ENCODE peak calls at places on chromosome 21, in four cellular contexts. X, K, Q and Y are unnamed samples.

GRCh38 chr21:43318841-43319781 is 107.8 kb downstream of the SIK1 start:
- DNase-seq in X (no peak), K (peak), Q (peak), Y (no peak)

GRCh38 chr21:33968082-33968997 is 52.7 kb upstream of the ATP5PO start:
- DNase-seq in X (no peak), K (peak), Q (no peak), Y (peak)

GRCh38 chr21:42360317-42360716 is 6.0 kb downstream of the TFF1 start:
- DNase-seq in X (no peak), K (no peak), Q (no peak), Y (no peak)

GRCh38 chr21:21028275-21028814 is 30.1 kb downstream of the NCAM2 start:
- DNase-seq in X (no peak), K (no peak), Q (no peak), Y (peak)

GRCh38 chr21:18832950-18833349 is 429.4 kb upstream of the TMPRSS15 start:
- DNase-seq in X (no peak), K (no peak), Q (no peak), Y (peak)

GRCh38 chr21:43930848-43931384 is 65.9 kb downstream of the AGPAT3 start:
- DNase-seq in X (no peak), K (no peak), Q (no peak), Y (no peak)

GRCh38 chr21:16047857-16048256 is 318.1 kb downstream of the USP25 start:
- DNase-seq in X (no peak), K (no peak), Q (no peak), Y (no peak)

GRCh38 chr21:29181799-29182470 is 51.5 kb downstream of the MAP3K7CL start:
- DNase-seq in X (no peak), K (peak), Q (no peak), Y (peak)

GRCh38 chr21:14737922-14738321 is 191.8 kb upstream of the SAMSN1 start:
- DNase-seq in X (no peak), K (peak), Q (peak), Y (peak)

DNA sequence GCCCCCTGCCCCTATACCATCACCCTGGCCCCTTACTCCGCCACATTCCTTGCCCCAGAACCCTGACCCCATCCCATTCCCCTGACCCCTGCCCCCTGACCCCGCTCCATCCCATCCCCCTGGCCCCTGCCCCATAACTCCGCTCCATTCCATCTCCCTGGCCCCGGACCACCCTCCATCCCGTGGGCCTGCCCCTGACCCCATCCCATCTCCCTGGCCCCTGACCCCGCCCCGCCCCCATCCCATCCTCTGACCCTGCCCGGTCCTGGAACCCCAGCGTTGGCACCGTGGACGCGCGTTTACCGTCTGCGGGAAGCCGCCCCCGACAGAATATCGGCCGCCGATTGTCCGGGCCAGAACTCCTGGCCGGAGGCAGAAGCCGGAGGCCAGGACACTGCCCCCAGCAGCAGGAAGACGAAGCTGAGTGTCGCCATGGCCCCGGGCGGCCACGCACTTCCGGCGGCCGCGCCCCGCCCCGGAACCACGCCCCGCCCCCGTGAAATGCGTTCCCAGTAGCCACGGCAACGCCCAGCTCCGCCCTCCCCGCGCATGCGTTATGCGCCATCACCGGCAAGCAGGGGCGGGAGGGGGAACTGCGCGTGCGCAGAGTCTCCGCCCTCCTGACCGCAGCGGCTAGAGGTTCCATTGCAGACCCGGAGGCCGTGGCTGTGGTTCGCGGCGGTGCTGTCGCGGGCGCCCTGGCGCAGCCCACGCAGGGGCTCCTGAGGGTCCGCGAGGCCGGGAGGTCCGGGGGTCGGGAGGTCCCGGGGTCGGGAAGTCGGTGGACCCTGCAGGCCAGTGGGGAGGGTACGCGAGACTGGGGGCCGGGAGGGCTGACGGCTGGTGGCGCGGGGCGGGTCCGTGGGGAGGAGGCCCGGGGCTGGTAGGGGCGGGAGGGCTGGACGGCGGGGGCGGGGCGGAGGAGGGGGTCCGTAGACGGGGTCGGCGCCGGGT is at the start of gene POFUT2:
- DNase-seq in X (peak), K (peak), Q (peak), Y (peak)
- H3K27ac ChIP-seq in X (peak), K (peak), Q (peak), Y (peak)

GRCh38 chr21:36541721-36542139 is 61.8 kb upstream of the CLDN14 start:
- DNase-seq in X (no peak), K (no peak), Q (no peak), Y (no peak)

GRCh38 chr21:36544545-36544944 is 64.6 kb upstream of the CLDN14 start:
- DNase-seq in X (no peak), K (no peak), Q (no peak), Y (no peak)

GRCh38 chr21:36540700-36541099 is 60.8 kb upstream of the CLDN14 start:
- DNase-seq in X (no peak), K (no peak), Q (no peak), Y (no peak)

GRCh38 chr21:36543924-36544323 is 64.0 kb upstream of the CLDN14 start:
- DNase-seq in X (no peak), K (no peak), Q (no peak), Y (no peak)

DNA sequence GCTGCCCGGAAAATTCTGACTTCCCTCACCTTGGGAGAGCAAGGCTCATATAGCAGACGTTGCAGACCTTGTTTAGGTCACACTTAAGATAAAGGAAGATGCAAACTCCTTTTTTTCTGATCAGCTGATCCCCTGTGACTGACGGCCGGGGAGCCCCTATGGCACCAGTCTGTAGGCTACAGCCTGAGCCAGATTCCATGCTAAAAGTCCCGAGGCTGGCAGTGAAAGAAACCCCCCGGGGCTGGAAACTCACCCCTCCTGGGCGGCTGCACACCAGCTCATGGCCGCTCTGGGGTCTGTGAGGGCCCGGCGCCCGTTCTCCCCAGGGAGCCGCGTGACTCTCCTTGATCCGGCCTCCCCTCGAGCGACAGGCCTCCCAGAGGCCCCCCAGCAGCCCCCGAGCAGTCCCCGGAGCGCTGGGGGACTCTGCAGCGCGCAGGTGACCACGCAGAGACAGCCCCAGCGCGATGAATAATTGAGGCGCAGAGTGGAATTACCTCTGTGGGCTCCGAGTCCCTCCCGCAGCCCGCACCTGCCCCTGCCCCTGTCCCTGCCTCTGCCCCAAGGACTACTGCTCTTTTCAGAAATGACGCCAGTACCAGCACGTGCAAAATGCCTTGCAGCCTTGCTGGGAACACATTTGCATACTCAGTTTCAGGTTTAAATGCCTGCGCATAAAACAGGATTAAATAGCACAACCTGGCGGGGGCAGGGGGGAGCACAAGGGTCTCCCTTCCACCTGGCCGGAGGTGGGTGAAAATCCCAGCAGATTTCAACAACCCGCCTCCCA is 62.6 kb upstream of the CLDN14 start:
- DNase-seq in X (no peak), K (peak), Q (no peak), Y (peak)
- TF ChIP-seq CTCF in X (no peak), K (no peak), Q (no peak), Y (no peak)

GRCh38 chr21:45169682-45170081 is 95.3 kb downstream of the ADARB1 start:
- DNase-seq in X (no peak), K (no peak), Q (no peak), Y (no peak)
- H3K27ac ChIP-seq in X (no peak), K (no peak), Q (no peak), Y (no peak)

GRCh38 chr21:36160850-36161178 is 4.2 kb downstream of the DOP1B start:
- DNase-seq in X (no peak), K (no peak), Q (no peak), Y (no peak)

GRCh38 chr21:36156339-36156814 is 247 bp upstream of the DOP1B start:
- DNase-seq in X (peak), K (peak), Q (peak), Y (peak)

GRCh38 chr21:36155603-36156338 is 853 bp upstream of the DOP1B start:
- DNase-seq in X (peak), K (peak), Q (no peak), Y (no peak)

GRCh38 chr21:36159356-36159921 is 2.8 kb downstream of the DOP1B start:
- DNase-seq in X (no peak), K (peak), Q (no peak), Y (no peak)

DNA sequence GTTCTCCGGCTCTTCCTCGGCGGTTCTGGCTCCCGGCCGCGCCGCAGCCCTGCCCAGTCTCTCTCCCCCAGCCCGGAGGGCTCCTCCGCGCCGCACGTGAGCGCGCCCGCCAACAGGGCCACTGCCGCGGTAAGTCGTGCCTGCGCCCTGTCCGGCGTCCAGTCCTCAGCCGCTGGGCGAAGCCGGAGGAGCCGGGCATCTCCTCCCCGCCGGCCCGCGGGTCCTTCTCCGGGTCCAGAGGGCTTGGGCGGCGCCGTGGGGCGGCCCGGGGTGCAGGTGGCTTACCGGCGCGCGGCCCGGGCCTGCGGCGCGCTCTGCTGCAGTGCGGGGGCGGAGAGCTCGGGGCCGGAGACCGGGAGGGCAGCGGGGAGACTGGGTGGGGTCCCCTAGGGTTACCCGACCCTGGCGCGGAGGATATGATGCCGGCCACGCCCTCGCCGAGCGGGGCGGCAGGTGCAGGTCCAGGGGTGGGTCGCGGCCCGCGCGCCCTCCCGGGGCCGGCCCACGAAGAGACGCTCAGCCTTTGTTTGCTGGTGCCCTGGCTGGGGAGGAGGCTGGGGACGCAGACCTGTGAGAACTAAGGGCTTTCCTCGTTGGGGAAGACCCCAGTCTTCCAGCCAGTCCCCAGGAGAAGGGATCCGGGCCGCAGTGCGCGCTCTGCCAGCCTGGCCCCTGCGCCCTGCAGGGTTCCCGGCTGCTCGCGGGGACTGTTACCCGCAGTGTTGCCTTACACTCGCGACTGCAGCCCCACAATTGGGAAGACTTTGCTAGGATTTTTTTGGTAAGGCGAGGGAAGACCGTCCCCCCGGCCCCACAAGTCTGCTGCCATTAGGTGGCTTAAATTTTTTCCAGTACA is at the start of gene DOP1B:
- DNase-seq in X (no peak), K (peak), Q (no peak), Y (no peak)
- TF ChIP-seq CTCF in X (no peak), K (no peak), Q (no peak), Y (no peak)